ENCODE peak calls at places on chromosomes 11 and 22, in ten cellular contexts. G is choroid plexus epithelial cell, K is Peyer's patch, L is transverse colon, A is brain microvascular endothelial cell, H is GM06990, W is retinal pigment epithelial cell, E is cardiac fibroblast, I is adrenal gland, X is kidney. S is an unnamed sample.

GRCh38 chr22:22185844-22186499 is 58.6 kb upstream of the VPREB1 start:
- DNase-seq in G (no peak), K (no peak), L (no peak), A (no peak), H (no peak), W (no peak), E (no peak), I (no peak), X (no peak), S (no peak)

GRCh38 chr22:19942071-19942885 is 660 bp upstream of the TXNRD2 start:
- DNase-seq in G (peak), K (peak), L (no peak), A (peak), H (no peak), W (no peak), E (peak), I (peak), X (peak), S (no peak)

GRCh38 chr11:67648140-67648795 is 2.3 kb downstream of the ACY3 start:
- DNase-seq in G (no peak), K (peak), L (peak), A (no peak), H (peak), W (no peak), E (no peak), I (no peak), X (no peak), S (no peak)

GRCh38 chr11:130498181-130498580 is 49.7 kb downstream of the ADAMTS15 start:
- DNase-seq in G (no peak), K (no peak), L (no peak), A (no peak), H (no peak), W (no peak), E (no peak), I (no peak), X (no peak), S (no peak)

GRCh38 chr11:83374311-83374710 is 88.1 kb upstream of the CCDC90B start:
- DNase-seq in G (no peak), K (no peak), L (no peak), A (no peak), H (no peak), W (no peak), E (no peak), I (no peak), X (no peak), S (no peak)

GRCh38 chr11:17328856-17329490 is 22.6 kb upstream of the NCR3LG1 start:
- DNase-seq in G (no peak), K (no peak), L (no peak), A (no peak), H (no peak), W (no peak), E (no peak), I (no peak), X (no peak), S (no peak)

GRCh38 chr22:32355760-32356159 is 1.9 kb upstream of the RFPL3 start:
- DNase-seq in G (peak), K (no peak), L (no peak), A (no peak), H (no peak), W (no peak), E (no peak), I (no peak), X (no peak), S (no peak)

GRCh38 chr11:109096266-109096665 is 325.7 kb upstream of the C11orf87 start:
- DNase-seq in G (no peak), K (no peak), L (no peak), A (peak), H (no peak), W (no peak), E (no peak), I (no peak), X (no peak), S (no peak)

GRCh38 chr22:38775656-38776055 is 18.3 kb downstream of the DNAL4 start:
- DNase-seq in G (no peak), K (no peak), L (no peak), A (no peak), H (no peak), W (no peak), E (no peak), I (no peak), X (no peak), S (no peak)

GRCh38 chr11:12272821-12273617 is 104.4 kb upstream of the PARVA start:
- DNase-seq in G (peak), K (no peak), L (no peak), A (peak), H (no peak), W (peak), E (peak), I (no peak), X (no peak), S (no peak)

GRCh38 chr11:33227578-33228261 is 29.5 kb upstream of the HIPK3 start:
- DNase-seq in G (peak), K (no peak), L (no peak), A (no peak), H (no peak), W (no peak), E (peak), I (no peak), X (no peak), S (no peak)

GRCh38 chr22:39520874-39521857 is 804 bp downstream of the ATF4 start:
- DNase-seq in G (peak), K (peak), L (peak), A (peak), H (peak), W (no peak), E (peak), I (peak), X (peak), S (peak)

GRCh38 chr11:73200256-73200655 is 17.8 kb upstream of the P2RY2 start:
- DNase-seq in G (peak), K (no peak), L (no peak), A (no peak), H (no peak), W (no peak), E (no peak), I (no peak), X (no peak), S (no peak)

GRCh38 chr11:27456140-27456801 is 16.3 kb downstream of the LGR4 start:
- DNase-seq in G (peak), K (no peak), L (no peak), A (no peak), H (no peak), W (no peak), E (peak), I (no peak), X (no peak), S (no peak)

GRCh38 chr22:41725510-41726110 is 26.3 kb downstream of the MEI1 start:
- DNase-seq in G (no peak), K (no peak), L (no peak), A (peak), H (no peak), W (no peak), E (no peak), I (no peak), X (no peak), S (no peak)

GRCh38 chr22:22855617-22856308 is 31.9 kb upstream of the IGLL5 start:
- DNase-seq in G (peak), K (peak), L (peak), A (no peak), H (no peak), W (no peak), E (peak), I (no peak), X (no peak), S (no peak)

GRCh38 chr11:132373405-132374141 is 1003.2 kb downstream of the NTM start:
- DNase-seq in G (no peak), K (no peak), L (no peak), A (no peak), H (no peak), W (no peak), E (no peak), I (no peak), X (no peak), S (no peak)

GRCh38 chr11:44708063-44708462 is 18.7 kb upstream of the TSPAN18 start:
- DNase-seq in G (peak), K (no peak), L (no peak), A (peak), H (no peak), W (no peak), E (peak), I (no peak), X (peak), S (no peak)

GRCh38 chr11:95790933-95791247 is 592 bp downstream of the CEP57 start:
- DNase-seq in G (peak), K (peak), L (peak), A (peak), H (no peak), W (peak), E (peak), I (peak), X (peak), S (peak)

GRCh38 chr11:16902182-16902581 is 112.0 kb downstream of the PLEKHA7 start:
- DNase-seq in G (peak), K (no peak), L (no peak), A (no peak), H (peak), W (no peak), E (peak), I (no peak), X (no peak), S (no peak)

GRCh38 chr11:87176044-87176443 is 138.3 kb downstream of the TMEM135 start:
- DNase-seq in G (no peak), K (no peak), L (no peak), A (peak), H (no peak), W (no peak), E (no peak), I (no peak), X (no peak), S (no peak)

GRCh38 chr11:13061294-13061990 is 52.3 kb downstream of the RASSF10 start:
- DNase-seq in G (peak), K (no peak), L (no peak), A (no peak), H (no peak), W (no peak), E (peak), I (no peak), X (no peak), S (no peak)

GRCh38 chr11:82720267-82720666 is 13.4 kb downstream of the FAM181B start:
- DNase-seq in G (no peak), K (no peak), L (peak), A (no peak), H (no peak), W (no peak), E (no peak), I (no peak), X (no peak), S (no peak)

GRCh38 chr22:42714768-42715430 is 5.8 kb downstream of the A4GALT start:
- DNase-seq in G (no peak), K (no peak), L (no peak), A (peak), H (no peak), W (no peak), E (no peak), I (no peak), X (no peak), S (no peak)

GRCh38 chr11:7671347-7671746 is 2.0 kb downstream of the CYB5R2 start:
- DNase-seq in G (no peak), K (no peak), L (no peak), A (no peak), H (no peak), W (no peak), E (no peak), I (no peak), X (no peak), S (no peak)

GRCh38 chr22:41532908-41533825 is 11.1 kb downstream of the POLR3H start:
- DNase-seq in G (peak), K (peak), L (peak), A (peak), H (no peak), W (no peak), E (peak), I (peak), X (peak), S (peak)

GRCh38 chr11:77053217-77054013 is 13.4 kb upstream of the CAPN5 start:
- DNase-seq in G (no peak), K (no peak), L (no peak), A (no peak), H (no peak), W (no peak), E (no peak), I (no peak), X (no peak), S (no peak)

GRCh38 chr22:28116261-28116673 is 197.2 kb upstream of the PITPNB start:
- DNase-seq in G (peak), K (no peak), L (peak), A (peak), H (no peak), W (peak), E (peak), I (peak), X (no peak), S (no peak)

GRCh38 chr11:82864268-82864667 is 36.0 kb downstream of the PRCP start:
- DNase-seq in G (peak), K (peak), L (peak), A (peak), H (no peak), W (peak), E (peak), I (peak), X (peak), S (peak)

GRCh38 chr11:124841765-124842700 is 23.2 kb upstream of the ROBO3 start:
- DNase-seq in G (no peak), K (no peak), L (no peak), A (no peak), H (no peak), W (peak), E (no peak), I (no peak), X (no peak), S (no peak)

GRCh38 chr22:28424427-28425080 is 255.1 kb downstream of the TTC28 start:
- DNase-seq in G (peak), K (no peak), L (no peak), A (no peak), H (no peak), W (no peak), E (peak), I (no peak), X (no peak), S (no peak)

GRCh38 chr11:115926601-115927000 is 422.4 kb upstream of the CADM1 start:
- DNase-seq in G (no peak), K (no peak), L (no peak), A (no peak), H (no peak), W (no peak), E (no peak), I (no peak), X (no peak), S (no peak)

GRCh38 chr11:8011981-8012444 is 24.9 kb downstream of the EIF3F start:
- DNase-seq in G (peak), K (no peak), L (no peak), A (peak), H (no peak), W (no peak), E (peak), I (no peak), X (no peak), S (no peak)

GRCh38 chr11:112265659-112266409 is 5.2 kb upstream of the PLET1 start:
- DNase-seq in G (no peak), K (no peak), L (no peak), A (no peak), H (no peak), W (no peak), E (no peak), I (no peak), X (no peak), S (no peak)

GRCh38 chr22:35838849-35839646 is 121.4 kb downstream of the APOL5 start:
- DNase-seq in G (peak), K (no peak), L (peak), A (peak), H (no peak), W (no peak), E (peak), I (peak), X (no peak), S (no peak)

DNA sequence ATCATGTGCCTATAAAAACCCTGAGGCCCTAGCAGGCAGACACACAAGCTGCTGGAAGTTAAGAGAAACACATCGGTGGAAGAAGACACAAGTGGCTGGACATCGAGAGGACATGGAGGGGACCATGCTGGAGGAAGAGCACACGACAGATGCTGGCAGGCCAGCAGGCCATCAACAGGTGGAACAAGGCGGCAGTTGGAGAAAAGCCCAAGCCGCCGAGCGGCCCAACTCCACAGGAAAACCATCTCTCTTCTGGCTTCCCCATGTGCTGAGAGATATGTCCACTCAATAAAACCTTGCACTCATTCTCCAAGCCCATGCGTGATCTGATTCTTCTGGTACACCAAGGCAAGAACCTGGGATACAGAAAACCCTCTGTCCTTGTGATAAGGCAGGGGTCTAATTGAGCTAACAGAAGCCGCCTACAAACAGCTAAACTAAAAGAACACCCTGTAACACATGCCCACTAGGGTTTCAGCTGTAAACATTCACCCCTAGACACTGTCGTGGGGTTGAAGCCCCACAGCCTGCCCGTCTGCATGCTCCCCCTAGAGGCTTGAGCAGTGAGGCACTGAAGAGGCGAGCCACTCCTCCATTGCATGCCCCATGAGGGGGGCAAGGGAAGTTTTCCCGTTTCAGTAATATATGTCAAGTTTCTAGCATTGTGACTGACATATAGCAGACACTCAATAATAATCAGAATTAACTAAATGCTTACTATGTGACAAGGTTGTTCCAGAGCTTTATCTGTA is 39.0 kb upstream of the MMP20 start:
- DNase-seq in G (peak), K (no peak), L (no peak), A (no peak), H (no peak), W (no peak), E (peak), I (no peak), X (no peak), S (no peak)
- TF ChIP-seq CTCF in G (peak), K (no peak), L (peak), A (peak), H (peak), W (peak), E (peak), I (no peak), X (no peak), S (peak)

GRCh38 chr11:63572026-63572688 is 9.0 kb upstream of the PLAAT2 start:
- DNase-seq in G (no peak), K (no peak), L (no peak), A (no peak), H (no peak), W (no peak), E (no peak), I (no peak), X (no peak), S (no peak)

GRCh38 chr11:63574856-63575602 is 11.8 kb upstream of the PLAAT2 start:
- DNase-seq in G (peak), K (no peak), L (no peak), A (no peak), H (no peak), W (no peak), E (no peak), I (no peak), X (no peak), S (peak)

GRCh38 chr11:63569570-63569969 is 6.4 kb upstream of the PLAAT2 start:
- DNase-seq in G (no peak), K (no peak), L (no peak), A (no peak), H (no peak), W (no peak), E (no peak), I (no peak), X (no peak), S (no peak)

DNA sequence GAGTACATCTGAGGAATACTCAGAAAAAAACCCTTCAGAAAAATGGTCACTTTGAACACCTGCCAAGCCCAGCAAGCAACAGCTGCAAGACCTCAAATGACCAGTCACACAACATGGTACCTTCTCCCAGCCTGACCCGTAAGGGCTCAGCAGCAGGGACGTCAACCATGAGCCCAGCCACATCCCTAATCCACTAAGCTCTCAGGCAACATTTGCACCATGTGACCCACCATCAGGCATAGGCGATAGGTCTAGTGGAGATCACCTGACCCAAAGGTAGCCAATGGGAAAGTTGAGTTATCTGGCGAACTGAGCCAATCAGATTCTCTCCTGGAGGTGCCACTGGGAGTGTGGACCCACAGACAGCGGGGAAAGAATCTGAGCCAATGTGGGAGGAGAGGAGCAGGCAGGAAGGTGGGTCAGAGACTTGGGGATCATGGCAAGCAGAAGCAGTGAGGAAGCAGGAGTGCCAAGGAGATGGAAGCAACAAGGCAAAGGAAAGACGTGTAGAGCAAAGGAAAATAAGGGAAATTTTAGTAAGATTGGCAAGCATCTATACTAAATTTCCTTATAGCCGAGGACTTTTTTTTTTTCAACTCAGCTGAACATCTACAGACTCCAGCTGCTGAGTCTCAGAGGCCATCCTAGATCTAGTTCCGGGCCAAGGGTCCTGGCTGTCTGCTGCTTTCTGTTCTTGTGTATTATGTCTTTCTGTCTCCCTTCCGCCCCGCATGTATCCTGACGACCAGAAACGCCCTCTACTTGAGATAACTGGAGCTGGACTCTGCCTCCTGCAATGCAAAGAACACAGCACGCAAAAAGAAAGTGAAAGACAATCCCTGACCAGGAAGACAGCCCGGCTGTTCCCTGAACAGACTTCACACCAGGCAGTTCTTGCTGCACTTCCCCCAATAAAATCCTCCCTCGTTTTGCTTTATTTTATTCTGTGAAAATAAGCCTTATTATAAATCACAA is 11.0 kb upstream of the PLAAT2 start:
- DNase-seq in G (peak), K (peak), L (peak), A (peak), H (no peak), W (no peak), E (peak), I (peak), X (no peak), S (peak)
- H3K4me3 ChIP-seq in G (peak), K (peak), L (peak), A (peak), H (no peak), W (no peak), E (no peak), I (no peak), X (peak), S (peak)

DNA sequence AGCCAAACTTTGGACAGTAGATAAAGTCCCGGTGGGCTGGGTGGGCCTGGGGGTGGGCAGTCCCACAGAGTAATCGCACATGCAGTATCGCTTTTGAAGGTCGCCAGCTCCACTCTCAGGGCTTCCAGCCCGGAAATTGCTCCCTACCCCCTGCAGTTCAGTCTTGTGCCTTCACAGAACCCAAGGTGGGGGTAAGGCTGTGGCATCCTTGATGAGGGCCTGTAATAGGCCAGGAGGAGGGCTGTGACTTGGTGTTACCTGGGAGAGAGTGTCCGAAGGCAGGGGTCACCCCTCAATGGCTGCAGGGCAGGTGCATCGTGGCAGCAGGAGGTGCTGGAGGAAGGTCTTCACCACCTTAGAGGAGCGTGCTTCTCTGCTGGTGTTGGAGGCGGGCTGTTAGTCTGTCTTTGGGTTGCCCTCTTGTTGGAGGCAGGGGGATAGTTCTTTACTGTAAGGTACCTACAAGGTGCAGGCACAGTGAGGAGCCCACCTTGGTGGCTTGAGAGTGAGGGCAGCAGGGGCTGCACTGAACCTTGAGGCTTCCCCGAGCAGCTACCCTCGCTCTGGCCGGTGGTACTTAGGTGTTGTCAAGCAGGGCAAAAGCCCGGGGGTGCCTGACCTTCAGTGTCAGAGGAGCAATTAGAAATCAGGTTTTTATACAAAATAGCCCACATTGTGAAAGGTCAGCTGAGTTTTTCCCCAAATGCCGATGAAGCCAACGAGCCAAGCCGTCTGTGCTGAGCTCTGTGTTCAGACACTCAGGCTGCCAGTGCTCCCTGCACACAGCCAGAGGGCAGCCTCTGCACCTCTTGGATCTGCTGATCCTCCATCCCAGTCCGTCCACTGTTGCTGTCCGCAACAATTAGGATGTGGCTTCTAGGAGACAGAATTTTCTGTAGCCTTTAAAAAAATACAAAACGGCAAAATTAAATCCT is 21.9 kb downstream of the SAMM50 start:
- DNase-seq in G (no peak), K (no peak), L (no peak), A (no peak), H (no peak), W (no peak), E (no peak), I (no peak), X (no peak), S (no peak)
- TF ChIP-seq CTCF in G (no peak), K (no peak), L (no peak), A (no peak), H (no peak), W (no peak), E (no peak), I (no peak), X (no peak), S (no peak)

GRCh38 chr11:120398184-120398583 is 62.0 kb downstream of the ARHGEF12 start:
- DNase-seq in G (peak), K (no peak), L (no peak), A (peak), H (no peak), W (no peak), E (peak), I (no peak), X (no peak), S (no peak)
- H3K4me3 ChIP-seq in G (no peak), K (no peak), L (no peak), A (no peak), H (no peak), W (no peak), E (no peak), I (no peak), X (no peak), S (no peak)

S was measured in right lobe of liver.